ENCODE peak calls at places on chromosomes 7 and 10, in six cellular contexts. P is thoracic aorta, H is colonic mucosa, D is H1, Y is fibroblast of lung, X is mesendoderm. W is an unnamed sample.

GRCh38 chr10:785539-786214 is 96.2 kb upstream of the DIP2C start:
- DNase-seq in P (no peak), H (peak; percentile 12), D (no peak), Y (no peak), X (no peak), W (no peak)

GRCh38 chr7:24920702-24921679 is 59.0 kb downstream of the OSBPL3 start:
- DNase-seq in P (no peak), H (no peak), D (no peak), Y (no peak), X (no peak), W (no peak)

GRCh38 chr10:80194373-80195045 is 10.8 kb downstream of the ANXA11 start:
- DNase-seq in P (no peak), H (no peak), D (no peak), Y (no peak), X (peak; percentile 29), W (no peak)

GRCh38 chr7:69656890-69657289 is 58.6 kb downstream of the AUTS2 start:
- DNase-seq in P (no peak), H (no peak), D (no peak), Y (no peak), X (peak; percentile 88), W (peak; percentile 26)

GRCh38 chr10:44628921-44629320 is 244.0 kb upstream of the CXCL12 start:
- DNase-seq in P (no peak), H (no peak), D (no peak), Y (peak; percentile 89), X (peak; percentile 49), W (no peak)

GRCh38 chr7:11751315-11751714 is 80.7 kb downstream of the THSD7A start:
- DNase-seq in P (no peak), H (no peak), D (no peak), Y (no peak), X (no peak), W (no peak)

GRCh38 chr10:51228714-51229100 is 154.4 kb downstream of the PRKG1 start:
- DNase-seq in P (no peak), H (no peak), D (no peak), Y (no peak), X (no peak), W (no peak)

GRCh38 chr10:43943119-43943824 is 294.6 kb upstream of the ZNF32 start:
- DNase-seq in P (no peak), H (no peak), D (no peak), Y (no peak), X (no peak), W (no peak)

GRCh38 chr10:91887075-91887899 is 22.0 kb downstream of the FGFBP3 start:
- DNase-seq in P (no peak), H (no peak), D (peak; percentile 89), Y (peak; percentile 56), X (peak; percentile 96), W (peak; percentile 58)

GRCh38 chr7:131374821-131375220 is 47.1 kb downstream of the MKLN1 start:
- DNase-seq in P (no peak), H (no peak), D (no peak), Y (no peak), X (no peak), W (no peak)

GRCh38 chr7:158445421-158446175 is 142.0 kb downstream of the PTPRN2 start:
- DNase-seq in P (no peak), H (no peak), D (no peak), Y (no peak), X (no peak), W (no peak)

GRCh38 chr7:1897076-1897860 is 227.2 kb downstream of the ELFN1 start:
- DNase-seq in P (no peak), H (no peak), D (no peak), Y (no peak), X (no peak), W (no peak)

GRCh38 chr10:24465124-24465874 is 256.4 kb downstream of the KIAA1217 start:
- DNase-seq in P (no peak), H (peak; percentile 45), D (no peak), Y (peak; percentile 93), X (no peak), W (no peak)

GRCh38 chr7:47392241-47392759 is 189.6 kb downstream of the TNS3 start:
- DNase-seq in P (no peak), H (no peak), D (no peak), Y (peak; percentile 98), X (no peak), W (peak; percentile 88)

GRCh38 chr7:6641305-6642035 is 4.4 kb downstream of the ZNF316 start:
- DNase-seq in P (no peak), H (no peak), D (no peak), Y (no peak), X (no peak), W (no peak)

GRCh38 chr7:47333131-47333887 is 248.6 kb downstream of the TNS3 start:
- DNase-seq in P (no peak), H (no peak), D (no peak), Y (no peak), X (no peak), W (no peak)

GRCh38 chr7:158111906-158112570 is 475.6 kb downstream of the PTPRN2 start:
- DNase-seq in P (no peak), H (no peak), D (no peak), Y (no peak), X (no peak), W (no peak)

GRCh38 chr7:142428094-142428493 is 170.2 kb upstream of the PRSS58 start:
- DNase-seq in P (no peak), H (no peak), D (no peak), Y (no peak), X (no peak), W (no peak)

GRCh38 chr10:45375101-45375500 is 1.1 kb downstream of the ALOX5 start:
- DNase-seq in P (no peak), H (no peak), D (no peak), Y (no peak), X (no peak), W (no peak)

GRCh38 chr7:80277434-80278427 is 143.1 kb downstream of the GNAI1 start:
- DNase-seq in P (no peak), H (no peak), D (no peak), Y (peak; percentile 47), X (no peak), W (no peak)

GRCh38 chr10:3469639-3470020 is 297.0 kb upstream of the PITRM1 start:
- DNase-seq in P (no peak), H (no peak), D (no peak), Y (no peak), X (no peak), W (no peak)

GRCh38 chr7:45579386-45579785 is 5.2 kb downstream of the ADCY1 start:
- DNase-seq in P (no peak), H (no peak), D (no peak), Y (no peak), X (no peak), W (no peak)

DNA sequence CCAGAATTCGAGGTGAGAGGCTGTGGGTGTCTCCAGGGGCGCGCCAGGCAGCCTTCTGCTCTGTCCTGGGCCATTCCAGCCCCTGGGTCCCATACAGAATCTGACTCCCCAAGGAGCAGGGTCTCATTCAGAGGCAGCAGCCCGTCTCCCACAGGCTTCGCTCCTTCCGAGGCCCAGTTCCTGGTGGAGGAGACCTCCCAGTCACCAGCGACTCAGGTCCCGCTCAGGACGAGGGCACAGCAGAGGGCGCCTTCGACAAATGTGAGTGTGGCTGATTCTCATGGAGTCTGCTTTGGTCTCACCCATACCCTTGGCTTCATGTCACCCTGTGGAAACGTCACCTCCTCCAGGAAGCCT is 81.8 kb upstream of the GPR26 start:
- DNase-seq in P (no peak), H (no peak), D (no peak), Y (no peak), X (peak; percentile 40), W (no peak)
- H3K4me3 ChIP-seq in P (no peak overlapping the region), H (no peak overlapping the region), D (no peak overlapping the region), Y (no peak overlapping the region), X (no peak overlapping the region), W (no peak overlapping the region)

GRCh38 chr10:124685251-124685650 is 58.9 kb downstream of the FAM53B start:
- DNase-seq in P (no peak), H (no peak), D (no peak), Y (no peak), X (no peak), W (no peak)
- H3K27ac ChIP-seq in P (no peak overlapping the region), H (no peak overlapping the region), D (no peak overlapping the region), Y (no peak overlapping the region), X (no peak overlapping the region), W (peak overlapping the region; percentile 86)

DNA sequence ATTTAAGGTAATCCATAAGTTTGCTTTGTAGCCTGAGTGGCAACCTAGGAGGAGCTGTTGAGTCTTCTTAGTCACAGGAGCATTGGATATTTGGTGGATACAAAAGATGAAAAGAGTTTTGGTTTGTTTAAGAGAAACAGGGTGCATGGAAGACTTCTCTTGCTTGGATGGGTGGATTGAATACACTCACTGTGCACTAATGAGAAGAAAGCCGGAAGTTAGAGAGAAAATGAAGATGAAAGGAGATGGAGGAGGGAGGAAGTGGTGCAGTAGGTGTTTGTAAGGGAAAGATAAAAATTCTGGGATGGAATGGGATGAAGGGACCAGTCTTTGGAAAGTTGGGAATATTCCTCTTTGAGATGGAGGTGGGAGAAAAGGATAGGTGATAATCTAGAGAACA is 7.7 kb downstream of the MDFIC start:
- DNase-seq in P (no peak), H (no peak), D (no peak), Y (no peak), X (peak; percentile 51), W (no peak)
- H3K4me3 ChIP-seq in P (no peak overlapping the region), H (no peak overlapping the region), D (no peak overlapping the region), Y (no peak overlapping the region), X (no peak overlapping the region), W (no peak overlapping the region)

GRCh38 chr7:98177553-98177952 is 33.7 kb upstream of the BHLHA15 start:
- DNase-seq in P (no peak), H (no peak), D (no peak), Y (no peak), X (no peak), W (no peak)
- H3K27ac ChIP-seq in P (no peak overlapping the region), H (no peak overlapping the region), D (no peak overlapping the region), Y (no peak overlapping the region), X (no peak overlapping the region), W (no peak overlapping the region)

W was measured in testis.